ENCODE peak calls at places on chromosome 5, in five cellular contexts. Z, S, P, R and J are unnamed samples.

GRCh38 chr5:109409061-109409843 is 522 bp downstream of the PJA2 start:
- DNase-seq in R (peak), Z (no peak), P (peak), S (peak), J (no peak)

GRCh38 chr5:79021753-79022152 is 36.6 kb upstream of the ARSB start:
- DNase-seq in S (no peak), P (no peak), R (no peak), Z (no peak), J (no peak)

GRCh38 chr5:80957031-80957761 is 3.0 kb upstream of the RASGRF2 start:
- DNase-seq in Z (no peak), S (no peak), P (no peak), R (peak), J (no peak)

GRCh38 chr5:42949348-42950090 is 90.6 kb downstream of the ANXA2R start:
- DNase-seq in Z (no peak), P (peak), S (peak), R (peak), J (peak)

GRCh38 chr5:40483316-40483715 is 196.4 kb upstream of the PTGER4 start:
- DNase-seq in Z (no peak), S (no peak), P (no peak), R (peak), J (no peak)

GRCh38 chr5:32241034-32241783 is 67.1 kb upstream of the GOLPH3 start:
- DNase-seq in Z (no peak), R (no peak), S (no peak), P (no peak), J (no peak)

GRCh38 chr5:1208743-1209551 is 7.6 kb downstream of the SLC6A19 start:
- DNase-seq in P (peak), R (peak), Z (no peak), S (no peak), J (no peak)

GRCh38 chr5:142716963-142717362 is 31.1 kb upstream of the FGF1 start:
- DNase-seq in S (no peak), Z (no peak), R (peak), P (peak), J (no peak)

GRCh38 chr5:173890195-173890951 is 2.2 kb downstream of the CPEB4 start:
- DNase-seq in S (no peak), P (peak), R (no peak), Z (no peak), J (peak)

GRCh38 chr5:92749943-92750342 is 831.1 kb downstream of the NR2F1-AS1 start:
- DNase-seq in P (no peak), Z (no peak), R (peak), S (no peak), J (no peak)

GRCh38 chr5:111834926-111835599 is 78.1 kb upstream of the NREP start:
- DNase-seq in R (no peak), P (no peak), S (no peak), Z (no peak), J (no peak)

GRCh38 chr5:9431496-9432258 is 114.2 kb downstream of the SEMA5A start:
- DNase-seq in R (no peak), P (no peak), S (no peak), Z (no peak), J (no peak)

GRCh38 chr5:57386958-57387357 is 95.7 kb downstream of the ACTBL2 start:
- DNase-seq in R (peak), S (no peak), P (no peak), Z (no peak), J (no peak)

GRCh38 chr5:112248643-112249042 is 170.4 kb downstream of the EPB41L4A start:
- DNase-seq in Z (no peak), S (no peak), P (no peak), R (no peak), J (no peak)

GRCh38 chr5:60891667-60892066 is 47.6 kb upstream of the ELOVL7 start:
- DNase-seq in S (no peak), R (no peak), Z (no peak), P (no peak), J (no peak)

GRCh38 chr5:31811210-31811609 is 172.3 kb downstream of the PDZD2 start:
- DNase-seq in R (peak), S (no peak), P (peak), Z (no peak), J (peak)

GRCh38 chr5:157540707-157541451 is 34.7 kb downstream of the ADAM19 start:
- DNase-seq in R (peak), S (peak), Z (no peak), P (peak), J (no peak)

GRCh38 chr5:87649455-87649854 is 236.7 kb upstream of the CCNH start:
- DNase-seq in P (no peak), R (no peak), Z (no peak), S (no peak), J (no peak)

GRCh38 chr5:78526049-78526525 is 122.5 kb downstream of the LHFPL2 start:
- DNase-seq in Z (no peak), S (no peak), P (no peak), R (peak), J (no peak)

GRCh38 chr5:10333154-10334006 is 20.1 kb upstream of the MARCHF6 start:
- DNase-seq in S (no peak), R (peak), P (peak), Z (peak), J (no peak)

GRCh38 chr5:10507575-10508024 is 56.3 kb upstream of the ANKRD33B start:
- DNase-seq in S (no peak), R (peak), P (no peak), Z (no peak), J (no peak)